ENCODE peak calls at places on chromosomes 16 and 17, in six cellular contexts. M, R, O, E, J and S are unnamed samples.

GRCh38 chr17:27378482-27379200 is 77.6 kb upstream of the KSR1 start:
- DNase-seq in M (no peak), O (peak), E (no peak), R (no peak), J (no peak), S (no peak)

GRCh38 chr17:80983545-80983944 is 8.1 kb upstream of the CHMP6 start:
- DNase-seq in M (no peak), E (no peak), O (no peak), R (no peak), J (no peak), S (no peak)

GRCh38 chr17:7173687-7174602 is 5.2 kb downstream of the ASGR1 start:
- DNase-seq in J (peak), R (peak), O (peak), M (peak), E (peak), S (no peak)

GRCh38 chr17:79941088-79942010 is 94.3 kb downstream of the TBC1D16 start:
- DNase-seq in J (peak), O (peak), R (peak), M (no peak), E (no peak), S (no peak)

GRCh38 chr17:76121932-76122383 is 18.4 kb upstream of the EXOC7 start:
- DNase-seq in O (peak), E (no peak), M (no peak), R (no peak), J (no peak), S (no peak)

GRCh38 chr16:47069841-47070584 is 73.7 kb downstream of the NETO2 start:
- DNase-seq in M (no peak), E (no peak), J (no peak), R (no peak), O (no peak), S (peak)

GRCh38 chr16:58678716-58679115 is 5.9 kb downstream of the SLC38A7 start:
- DNase-seq in M (no peak), O (peak), J (peak), R (no peak), E (no peak), S (no peak)

GRCh38 chr16:1964046-1964505 is 550 bp downstream of the RPS2 start:
- DNase-seq in O (no peak), J (peak), R (no peak), E (no peak), M (peak), S (no peak)

GRCh38 chr16:30184430-30185140 is 1.2 kb downstream of the CORO1A start:
- DNase-seq in E (peak), M (no peak), R (peak), O (peak), J (peak), S (no peak)

DNA sequence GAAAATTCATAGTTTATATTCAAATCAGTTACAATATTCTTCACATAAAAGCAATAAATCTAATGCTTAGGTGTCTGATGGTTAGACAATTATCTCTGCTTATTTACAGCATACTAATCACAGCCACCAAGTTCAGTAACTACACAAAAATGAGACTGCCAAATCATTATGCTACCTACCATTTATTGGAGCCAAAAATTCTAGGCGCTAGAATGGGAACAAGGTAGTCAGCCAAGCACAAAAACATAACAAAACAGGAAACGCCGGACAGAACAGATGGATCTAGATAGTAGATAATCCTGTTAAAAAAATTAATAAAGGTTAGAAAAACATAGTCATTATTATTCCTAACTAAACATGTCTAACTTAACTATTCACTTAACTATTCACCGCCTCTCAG is 3.6 kb downstream of the ARL6IP1 start:
- DNase-seq in M (no peak), R (no peak), E (no peak), J (no peak), O (no peak), S (no peak)
- H3K27ac ChIP-seq in M (no peak), R (no peak), E (no peak), J (no peak), O (no peak), S (no peak)

GRCh38 chr16:10920726-10921427 is 21.4 kb downstream of the DEXI start:
- DNase-seq in J (no peak), M (no peak), R (no peak), E (no peak), O (no peak), S (no peak)
- H3K27ac ChIP-seq in J (no peak), M (no peak), R (no peak), E (peak), O (peak), S (no peak)

GRCh38 chr17:350706-351435 is 1.7 kb downstream of the RPH3AL start:
- DNase-seq in E (peak), O (peak), J (peak), M (no peak), R (peak), S (peak)
- H3K27ac ChIP-seq in E (peak), O (peak), J (peak), M (no peak), R (peak), S (peak)

GRCh38 chr16:88333645-88334516 is 48.9 kb upstream of the ZNF469 start:
- DNase-seq in M (no peak), O (no peak), E (no peak), R (no peak), J (no peak), S (no peak)
- H3K27ac ChIP-seq in M (no peak), O (no peak), E (no peak), R (no peak), J (no peak), S (no peak)